ENCODE peak calls at places on chromosomes 11 and 22, in seven cellular contexts. D, J, S, Q, I, C and T are unnamed samples.

GRCh38 chr11:45022294-45023064 is 71.8 kb upstream of the TP53I11 start:
- DNase-seq in D (no peak), J (no peak), S (no peak), Q (no peak), I (no peak), C (peak), T (no peak)

GRCh38 chr11:32851251-32851650 is 21.5 kb downstream of the PRRG4 start:
- DNase-seq in D (no peak), J (no peak), S (no peak), Q (no peak), I (no peak), C (no peak), T (no peak)

GRCh38 chr22:45945621-45946020 is 31.3 kb downstream of the WNT7B start:
- DNase-seq in D (no peak), J (no peak), S (no peak), Q (no peak), I (no peak), C (no peak), T (no peak)

GRCh38 chr22:42473484-42474193 is 41.4 kb upstream of the NFAM1 start:
- DNase-seq in D (no peak), J (peak), S (peak), Q (no peak), I (no peak), C (peak), T (no peak)

GRCh38 chr11:90332415-90332814 is 109.6 kb upstream of the CHORDC1 start:
- DNase-seq in D (no peak), J (peak), S (no peak), Q (no peak), I (no peak), C (no peak), T (no peak)

GRCh38 chr11:57476883-57477506 is 16.7 kb downstream of the RTN4RL2 start:
- DNase-seq in D (no peak), J (peak), S (peak), Q (peak), I (no peak), C (peak), T (no peak)

GRCh38 chr22:46104170-46104880 is 46.0 kb upstream of the PPARA start:
- DNase-seq in D (no peak), J (peak), S (no peak), Q (no peak), I (no peak), C (no peak), T (no peak)

GRCh38 chr11:69787457-69787856 is 12.3 kb upstream of the FGF4 start:
- DNase-seq in D (no peak), J (no peak), S (no peak), Q (no peak), I (no peak), C (no peak), T (no peak)

GRCh38 chr11:126029805-126030204 is 32.9 kb downstream of the CDON start:
- DNase-seq in D (no peak), J (no peak), S (no peak), Q (no peak), I (no peak), C (no peak), T (no peak)

GRCh38 chr11:33376331-33377099 is 119.3 kb downstream of the HIPK3 start:
- DNase-seq in D (no peak), J (peak), S (peak), Q (peak), I (no peak), C (no peak), T (peak)

GRCh38 chr22:27269751-27270586 is 531.6 kb downstream of the MN1 start:
- DNase-seq in D (no peak), J (no peak), S (no peak), Q (no peak), I (no peak), C (no peak), T (no peak)

GRCh38 chr11:61023086-61024035 is 51.9 kb downstream of the CD6 start:
- DNase-seq in D (no peak), J (no peak), S (no peak), Q (no peak), I (no peak), C (no peak), T (no peak)

GRCh38 chr11:87466228-87466627 is 428.5 kb downstream of the TMEM135 start:
- DNase-seq in D (no peak), J (no peak), S (no peak), Q (no peak), I (no peak), C (peak), T (no peak)

GRCh38 chr11:84720706-84721402 is 906.3 kb downstream of the DLG2 start:
- DNase-seq in D (no peak), J (no peak), S (no peak), Q (peak), I (no peak), C (no peak), T (no peak)

DNA sequence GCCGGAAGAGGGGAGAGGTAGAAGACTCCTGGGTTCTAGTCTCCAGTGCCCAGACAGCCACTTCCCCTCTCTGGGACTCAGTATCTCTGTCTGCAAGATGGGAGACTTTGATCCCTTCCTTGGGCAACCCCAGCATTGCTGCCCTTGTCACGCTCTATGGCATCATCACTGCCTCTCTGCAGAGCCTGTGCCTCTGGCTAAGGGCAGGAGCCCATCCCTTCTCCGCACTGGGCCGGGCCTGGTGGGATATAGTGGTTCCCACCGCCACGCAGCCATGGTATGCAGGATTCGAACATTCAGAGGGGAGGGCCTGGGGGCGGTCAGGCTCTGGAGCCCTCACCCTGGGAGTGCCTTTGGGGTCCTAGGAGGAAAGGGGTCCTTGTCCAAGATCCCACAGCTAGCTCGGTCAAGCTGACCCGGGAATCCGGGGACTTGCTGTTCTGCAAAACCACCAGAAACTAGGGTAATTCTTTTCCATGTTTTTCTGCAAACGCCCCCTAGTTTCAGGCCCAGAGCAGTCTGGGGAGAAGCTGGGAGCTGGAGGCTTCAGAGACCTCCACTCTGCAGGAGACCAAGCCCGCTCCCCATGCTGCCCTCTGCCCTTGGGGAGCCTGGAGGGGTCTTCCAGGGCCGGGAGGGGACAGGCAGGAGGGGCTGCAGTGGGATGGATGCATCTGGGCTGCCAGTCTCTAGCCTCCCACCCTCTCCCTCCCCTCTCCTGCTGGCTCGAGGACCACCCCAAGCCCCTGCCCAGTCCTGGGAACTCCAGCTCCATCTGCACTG is 24.4 kb upstream of the CBX7 start:
- DNase-seq in D (no peak), J (no peak), S (no peak), Q (no peak), I (no peak), C (no peak), T (no peak)
- TF ChIP-seq CTCF in D (no peak), J (no peak), S (no peak), Q (no peak), I (no peak), C (no peak), T (no peak)

DNA sequence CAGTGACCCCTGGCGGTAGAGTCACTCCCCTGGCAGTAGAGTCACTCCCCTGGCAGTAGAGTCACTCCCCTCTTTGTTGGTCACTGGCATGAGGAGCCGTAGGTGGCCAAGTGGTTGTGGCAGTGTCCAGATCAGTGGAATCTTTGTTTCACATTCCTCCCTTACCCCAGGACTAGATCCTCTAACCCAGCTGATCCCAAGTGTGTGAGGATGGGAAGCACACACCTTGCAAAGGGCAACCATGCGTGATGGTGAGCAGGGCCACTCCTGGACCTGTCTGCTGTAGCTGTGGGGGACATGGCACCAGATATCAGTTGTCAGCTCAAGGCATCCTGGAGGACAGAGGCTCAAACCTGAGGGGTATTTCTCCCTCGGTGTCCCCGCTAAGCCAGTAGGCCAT is 37.8 kb downstream of the OSBP2 start:
- DNase-seq in D (no peak), J (no peak), S (no peak), Q (no peak), I (no peak), C (no peak), T (no peak)
- TF ChIP-seq CTCF in D (no peak), J (no peak), S (no peak), Q (no peak), I (no peak), C (no peak), T (no peak)

GRCh38 chr22:43946391-43946680 is 8.9 kb upstream of the SAMM50 start:
- DNase-seq in D (no peak), J (no peak), S (no peak), Q (no peak), I (no peak), C (no peak), T (no peak)
- TF ChIP-seq CTCF in D (no peak), J (peak), S (no peak), Q (no peak), I (peak), C (no peak), T (no peak)

GRCh38 chr11:65588199-65589054 is 7.2 kb downstream of the KCNK7 start:
- DNase-seq in D (peak), J (no peak), S (peak), Q (peak), I (no peak), C (peak), T (peak)
- TF ChIP-seq CTCF in D (peak), J (peak), S (peak), Q (peak), I (peak), C (peak), T (peak)

DNA sequence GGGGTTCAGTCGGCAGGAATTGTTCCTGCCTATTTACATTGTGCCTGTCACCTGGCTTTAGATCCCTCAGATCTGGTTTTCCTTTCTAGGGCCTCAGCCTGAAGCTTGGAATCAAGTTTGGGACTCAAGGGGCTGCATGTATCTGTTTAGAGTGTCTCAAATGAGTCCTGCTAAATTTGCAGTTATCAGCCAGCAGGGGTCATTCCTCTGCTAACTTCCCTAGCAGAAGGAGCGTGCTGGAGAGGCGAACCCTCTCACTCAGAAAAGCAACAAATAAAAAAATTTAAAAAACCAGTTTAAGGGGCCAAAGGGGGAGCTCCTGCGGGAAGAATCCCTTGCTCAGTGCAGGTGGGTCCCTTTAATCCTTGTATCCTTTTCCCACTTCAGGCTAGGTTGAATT is 1220.2 kb downstream of the JRKL start:
- DNase-seq in D (no peak), J (no peak), S (no peak), Q (no peak), I (no peak), C (no peak), T (no peak)
- TF ChIP-seq CTCF in D (peak), J (peak), S (no peak), Q (no peak), I (peak), C (peak), T (no peak)

GRCh38 chr11:112004389-112004788 is 20.8 kb upstream of the DLAT start:
- DNase-seq in D (no peak), J (no peak), S (peak), Q (peak), I (no peak), C (no peak), T (no peak)
- TF ChIP-seq CTCF in D (peak), J (peak), S (peak), Q (peak), I (peak), C (peak), T (no peak)

DNA sequence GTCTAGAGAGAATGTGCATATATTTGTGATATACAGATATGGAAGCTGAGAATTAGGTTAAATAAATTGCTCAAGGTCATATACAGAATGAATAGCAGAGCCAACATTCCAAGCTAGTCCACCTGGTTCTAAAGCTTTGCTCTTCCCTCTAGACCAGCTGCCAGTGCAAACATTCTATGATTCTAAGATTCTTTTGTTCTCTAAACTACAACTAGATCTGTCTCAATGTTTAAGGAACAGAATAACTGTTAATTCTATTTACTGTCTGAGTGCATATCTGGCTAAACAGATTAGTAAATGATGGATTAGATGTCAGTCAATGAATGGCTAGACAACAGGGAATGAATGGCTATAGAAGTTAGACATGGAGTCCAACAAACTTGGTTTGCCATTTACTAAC is 19.6 kb downstream of the KCNE3 start:
- DNase-seq in D (no peak), J (no peak), S (no peak), Q (no peak), I (no peak), C (no peak), T (no peak)
- TF ChIP-seq CTCF in D (no peak), J (no peak), S (no peak), Q (no peak), I (no peak), C (no peak), T (no peak)